ENCODE peak calls at places on chromosomes 6 and 20, in eight cellular contexts. One of them, this sample, is unnamed.

GRCh38 chr6:11732036-11732545 is 46.5 kb downstream of the ADTRP start:
- DNase-seq in stomach: peak
- DNase-seq in NCI-H1105 treated with DMSO at 0.1 percent for 48 hours: no peak
- DNase-seq in MV-4-11: peak
- DNase-seq in K562: no peak
- DNase-seq in T47D: no peak
- DNase-seq in lower lobe of right lung: peak
- DNase-seq in AG08396: no peak
- DNase-seq in this sample: no peak

GRCh38 chr6:33298773-33299236 is at the start of gene RGL2:
- DNase-seq in MV-4-11: peak
- DNase-seq in lower lobe of right lung: peak
- DNase-seq in K562: peak
- DNase-seq in AG08396: peak
- DNase-seq in stomach: peak
- DNase-seq in T47D: peak
- DNase-seq in NCI-H1105 treated with DMSO at 0.1 percent for 48 hours: peak
- DNase-seq in this sample: peak

GRCh38 chr6:14704383-14705271 is 541.2 kb upstream of the JARID2 start:
- DNase-seq in AG08396: no peak
- DNase-seq in lower lobe of right lung: no peak
- DNase-seq in NCI-H1105 treated with DMSO at 0.1 percent for 48 hours: no peak
- DNase-seq in stomach: no peak
- DNase-seq in T47D: no peak
- DNase-seq in MV-4-11: no peak
- DNase-seq in K562: no peak
- DNase-seq in this sample: no peak

GRCh38 chr6:41302638-41303037 is 16.2 kb upstream of the TREM1 start:
- DNase-seq in AG08396: no peak
- DNase-seq in K562: no peak
- DNase-seq in lower lobe of right lung: no peak
- DNase-seq in stomach: no peak
- DNase-seq in MV-4-11: peak
- DNase-seq in NCI-H1105 treated with DMSO at 0.1 percent for 48 hours: no peak
- DNase-seq in T47D: no peak
- DNase-seq in this sample: no peak

GRCh38 chr6:116557863-116558262 is 4.3 kb downstream of the CALHM4 start:
- DNase-seq in MV-4-11: no peak
- DNase-seq in lower lobe of right lung: no peak
- DNase-seq in K562: no peak
- DNase-seq in AG08396: peak
- DNase-seq in NCI-H1105 treated with DMSO at 0.1 percent for 48 hours: peak
- DNase-seq in stomach: no peak
- DNase-seq in T47D: no peak
- DNase-seq in this sample: no peak

GRCh38 chr6:120872262-120872578 is 462.1 kb downstream of the TBC1D32 start:
- DNase-seq in stomach: no peak
- DNase-seq in MV-4-11: no peak
- DNase-seq in K562: no peak
- DNase-seq in NCI-H1105 treated with DMSO at 0.1 percent for 48 hours: no peak
- DNase-seq in lower lobe of right lung: no peak
- DNase-seq in T47D: no peak
- DNase-seq in AG08396: no peak
- DNase-seq in this sample: no peak

GRCh38 chr20:11112837-11113236 is 439.0 kb upstream of the JAG1 start:
- DNase-seq in AG08396: no peak
- DNase-seq in stomach: no peak
- DNase-seq in NCI-H1105 treated with DMSO at 0.1 percent for 48 hours: no peak
- DNase-seq in T47D: no peak
- DNase-seq in MV-4-11: no peak
- DNase-seq in K562: no peak
- DNase-seq in lower lobe of right lung: no peak
- DNase-seq in this sample: no peak

GRCh38 chr20:3843490-3843889 is 3.1 kb upstream of the MAVS start:
- DNase-seq in MV-4-11: peak
- DNase-seq in NCI-H1105 treated with DMSO at 0.1 percent for 48 hours: no peak
- DNase-seq in T47D: no peak
- DNase-seq in stomach: no peak
- DNase-seq in lower lobe of right lung: no peak
- DNase-seq in K562: peak
- DNase-seq in AG08396: peak
- DNase-seq in this sample: no peak

GRCh38 chr20:63518351-63518861 is 2.2 kb upstream of the PPDPF start:
- DNase-seq in AG08396: no peak
- DNase-seq in K562: no peak
- DNase-seq in T47D: no peak
- DNase-seq in NCI-H1105 treated with DMSO at 0.1 percent for 48 hours: no peak
- DNase-seq in lower lobe of right lung: peak
- DNase-seq in stomach: no peak
- DNase-seq in MV-4-11: no peak
- DNase-seq in this sample: peak

GRCh38 chr6:69026243-69026642 is 391.2 kb downstream of the ADGRB3 start:
- DNase-seq in MV-4-11: peak
- DNase-seq in stomach: no peak
- DNase-seq in T47D: no peak
- DNase-seq in K562: no peak
- DNase-seq in AG08396: no peak
- DNase-seq in NCI-H1105 treated with DMSO at 0.1 percent for 48 hours: no peak
- DNase-seq in lower lobe of right lung: no peak
- DNase-seq in this sample: no peak

GRCh38 chr6:35955071-35955470 is 34.2 kb upstream of the SRPK1 start:
- DNase-seq in K562: no peak
- DNase-seq in MV-4-11: no peak
- DNase-seq in AG08396: no peak
- DNase-seq in NCI-H1105 treated with DMSO at 0.1 percent for 48 hours: no peak
- DNase-seq in stomach: no peak
- DNase-seq in lower lobe of right lung: no peak
- DNase-seq in T47D: no peak
- DNase-seq in this sample: no peak

GRCh38 chr6:23154159-23154558 is 584.8 kb downstream of the HDGFL1 start:
- DNase-seq in AG08396: no peak
- DNase-seq in lower lobe of right lung: no peak
- DNase-seq in T47D: no peak
- DNase-seq in stomach: no peak
- DNase-seq in MV-4-11: no peak
- DNase-seq in NCI-H1105 treated with DMSO at 0.1 percent for 48 hours: peak
- DNase-seq in K562: no peak
- DNase-seq in this sample: no peak

This sample was measured in pancreas.